ENCODE peak calls at places on chromosomes 5 and 9, in four cellular contexts. V, H, C and A are unnamed samples.

GRCh38 chr5:143086851-143087637 is 316.4 kb downstream of the NR3C1 start:
- DNase-seq in V (peak), H (peak), C (no peak), A (no peak)

GRCh38 chr5:174409070-174409469 is 315.3 kb upstream of the MSX2 start:
- DNase-seq in V (no peak), H (no peak), C (no peak), A (no peak)

GRCh38 chr9:134987376-134987775 is 69.7 kb upstream of the FCN1 start:
- DNase-seq in V (no peak), H (no peak), C (no peak), A (no peak)

GRCh38 chr5:41145306-41145705 is 68.0 kb downstream of the C6 start:
- DNase-seq in V (no peak), H (no peak), C (no peak), A (no peak)

GRCh38 chr9:127214421-127215265 is 49.9 kb upstream of the GARNL3 start:
- DNase-seq in V (peak), H (peak), C (no peak), A (peak)

GRCh38 chr9:95174038-95174437 is 143.5 kb downstream of the FANCC start:
- DNase-seq in V (no peak), H (no peak), C (no peak), A (no peak)

GRCh38 chr9:136121801-136122200 is 3.1 kb upstream of the TMEM250 start:
- DNase-seq in V (no peak), H (no peak), C (no peak), A (no peak)

GRCh38 chr5:127957183-127957582 is 126.4 kb upstream of the SLC12A2 start:
- DNase-seq in V (peak), H (peak), C (no peak), A (peak)

GRCh38 chr5:7321724-7322123 is 74.2 kb upstream of the ADCY2 start:
- DNase-seq in V (no peak), H (no peak), C (no peak), A (no peak)

GRCh38 chr5:2574155-2574554 is 177.3 kb downstream of the IRX2 start:
- DNase-seq in V (no peak), H (no peak), C (no peak), A (no peak)

GRCh38 chr9:68560131-68560844 is 19.6 kb upstream of the TMEM252 start:
- DNase-seq in V (peak), H (peak), C (no peak), A (peak)

GRCh38 chr9:136328622-136329041 is 1.3 kb downstream of the GPSM1 start:
- DNase-seq in V (no peak), H (no peak), C (no peak), A (peak)

GRCh38 chr9:75163764-75164163 is 75.5 kb downstream of the OSTF1 start:
- DNase-seq in V (no peak), H (no peak), C (no peak), A (no peak)

GRCh38 chr5:10695055-10695649 is 65.9 kb downstream of the DAP start:
- DNase-seq in V (peak), H (peak), C (no peak), A (peak)

GRCh38 chr9:92042260-92042659 is 73.0 kb downstream of the SPTLC1 start:
- DNase-seq in V (no peak), H (no peak), C (no peak), A (no peak)

GRCh38 chr9:122264360-122265264 is at the start of the genes MRRF and RBM18:
- DNase-seq in V (peak), H (peak), C (peak), A (peak)

GRCh38 chr9:109408759-109409462 is 88.1 kb upstream of the EPB41L4B start:
- DNase-seq in V (no peak), H (no peak), C (no peak), A (no peak)

GRCh38 chr5:71932649-71933338 is 174.5 kb upstream of the MAP1B start:
- DNase-seq in V (peak), H (peak), C (no peak), A (no peak)

GRCh38 chr5:125311743-125312142 is 565.3 kb upstream of the ZNF608 start:
- DNase-seq in V (peak), H (no peak), C (no peak), A (no peak)

GRCh38 chr9:104091708-104092107 is 2.4 kb upstream of the SMC2 start:
- DNase-seq in V (no peak), H (peak), C (no peak), A (no peak)

GRCh38 chr9:76553680-76554079 is 94.7 kb downstream of the GCNT1 start:
- DNase-seq in V (no peak), H (no peak), C (no peak), A (no peak)

GRCh38 chr5:171709930-171710329 is 75.7 kb upstream of the SMIM23 start:
- DNase-seq in V (no peak), H (no peak), C (no peak), A (no peak)

GRCh38 chr5:143212261-143212660 is 191.2 kb downstream of the NR3C1 start:
- DNase-seq in V (no peak), H (no peak), C (no peak), A (no peak)

GRCh38 chr5:4068171-4068570 is 472.5 kb downstream of the IRX1 start:
- DNase-seq in V (no peak), H (no peak), C (no peak), A (no peak)

GRCh38 chr5:77030097-77031071 is at the start of gene AGGF1:
- DNase-seq in V (peak), H (peak), C (peak), A (peak)

GRCh38 chr5:77032635-77033034 is 2.4 kb downstream of the AGGF1 start:
- DNase-seq in V (no peak), H (no peak), C (no peak), A (no peak)

GRCh38 chr5:77033338-77033737 is 3.1 kb downstream of the AGGF1 start:
- DNase-seq in V (no peak), H (no peak), C (no peak), A (no peak)

DNA sequence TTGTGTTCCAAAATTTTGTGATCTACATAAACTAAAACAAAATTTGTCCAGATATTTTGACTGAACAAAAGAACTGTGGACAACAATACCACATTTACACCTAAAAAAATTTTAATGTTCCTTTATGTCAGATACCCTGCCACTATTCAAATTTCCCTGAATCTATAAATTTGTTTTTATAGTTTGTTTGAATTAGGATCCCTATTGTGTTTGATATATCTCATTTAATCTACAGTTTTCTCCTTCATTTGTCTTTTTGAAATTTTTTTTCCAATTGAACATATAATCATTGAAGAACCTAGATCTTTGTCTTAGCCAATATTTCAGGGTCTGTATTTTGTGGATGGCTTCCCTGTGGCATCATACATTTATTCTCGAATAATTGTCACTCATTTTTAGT is 5.7 kb downstream of the AGGF1 start:
- DNase-seq in V (no peak), H (no peak), C (no peak), A (no peak)
- H3K27ac ChIP-seq in V (no peak), H (no peak), C (no peak), A (no peak)

GRCh38 chr5:55530669-55531068 is 4.1 kb downstream of the PLPP1 start:
- DNase-seq in V (no peak), H (no peak), C (no peak), A (no peak)

GRCh38 chr5:55535199-55535905 is 588 bp upstream of the PLPP1 start:
- DNase-seq in V (no peak), H (no peak), C (no peak), A (no peak)

GRCh38 chr5:55538621-55539020 is 3.9 kb upstream of the PLPP1 start:
- DNase-seq in V (no peak), H (no peak), C (peak), A (no peak)

GRCh38 chr5:55534436-55535198 is at the start of gene PLPP1:
- DNase-seq in V (peak), H (peak), C (peak), A (peak)

GRCh38 chr5:55533806-55534435 is 843 bp downstream of the PLPP1 start:
- DNase-seq in V (peak), H (peak), C (peak), A (peak)
- TF ChIP-seq PBX3 in V (no peak), H (no peak), C (no peak), A (no peak)

GRCh38 chr5:78589928-78590327 is 58.6 kb downstream of the LHFPL2 start:
- DNase-seq in V (no peak), H (no peak), C (no peak), A (no peak)
- H3K27ac ChIP-seq in V (peak), H (no peak), C (no peak), A (no peak)

GRCh38 chr9:130518943-130519772 is 60.2 kb upstream of the FUBP3 start:
- DNase-seq in V (no peak), H (no peak), C (no peak), A (peak)
- TF ChIP-seq PBX3 in V (no peak), H (no peak), C (no peak), A (no peak)

DNA sequence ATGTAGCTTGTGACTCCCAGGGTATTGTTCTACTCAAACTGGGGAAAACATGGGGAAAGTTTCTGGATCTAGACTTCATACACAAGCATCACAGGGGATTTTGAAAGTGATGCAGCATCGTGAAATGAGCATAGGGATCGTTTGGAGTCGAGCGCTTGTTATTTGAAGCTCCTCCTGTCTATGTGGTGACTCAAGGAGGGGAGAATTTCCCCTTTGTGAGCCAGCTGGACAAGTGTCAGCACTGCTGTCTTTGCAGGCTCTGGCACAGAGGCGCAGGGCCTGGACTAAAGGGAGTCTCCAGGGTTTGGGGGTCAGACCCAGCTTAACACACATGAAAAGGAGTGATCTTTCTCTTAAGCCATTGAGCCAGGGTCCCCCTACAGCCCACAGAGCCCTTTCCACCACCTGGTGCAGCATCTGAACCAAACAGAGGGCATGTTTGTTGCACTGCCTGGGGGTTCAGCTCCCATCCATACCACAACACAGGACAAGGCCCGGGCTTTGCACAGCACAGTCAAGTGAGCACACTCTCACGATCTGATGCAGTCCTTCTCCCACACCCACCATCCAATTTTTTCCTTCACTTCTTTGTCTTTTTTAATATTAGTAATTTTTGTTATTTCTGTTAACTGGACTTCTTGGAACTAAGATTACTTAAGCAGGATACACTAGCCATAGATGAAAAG is 50.9 kb downstream of the IRF1 start:
- DNase-seq in V (no peak), H (no peak), C (no peak), A (no peak)
- H3K27ac ChIP-seq in V (no peak), H (no peak), C (peak), A (peak)

GRCh38 chr5:73233461-73234151 is 60.6 kb downstream of the TMEM174 start:
- DNase-seq in V (no peak), H (no peak), C (no peak), A (peak)
- TF ChIP-seq PBX3 in V (no peak), H (no peak), C (no peak), A (no peak)

DNA sequence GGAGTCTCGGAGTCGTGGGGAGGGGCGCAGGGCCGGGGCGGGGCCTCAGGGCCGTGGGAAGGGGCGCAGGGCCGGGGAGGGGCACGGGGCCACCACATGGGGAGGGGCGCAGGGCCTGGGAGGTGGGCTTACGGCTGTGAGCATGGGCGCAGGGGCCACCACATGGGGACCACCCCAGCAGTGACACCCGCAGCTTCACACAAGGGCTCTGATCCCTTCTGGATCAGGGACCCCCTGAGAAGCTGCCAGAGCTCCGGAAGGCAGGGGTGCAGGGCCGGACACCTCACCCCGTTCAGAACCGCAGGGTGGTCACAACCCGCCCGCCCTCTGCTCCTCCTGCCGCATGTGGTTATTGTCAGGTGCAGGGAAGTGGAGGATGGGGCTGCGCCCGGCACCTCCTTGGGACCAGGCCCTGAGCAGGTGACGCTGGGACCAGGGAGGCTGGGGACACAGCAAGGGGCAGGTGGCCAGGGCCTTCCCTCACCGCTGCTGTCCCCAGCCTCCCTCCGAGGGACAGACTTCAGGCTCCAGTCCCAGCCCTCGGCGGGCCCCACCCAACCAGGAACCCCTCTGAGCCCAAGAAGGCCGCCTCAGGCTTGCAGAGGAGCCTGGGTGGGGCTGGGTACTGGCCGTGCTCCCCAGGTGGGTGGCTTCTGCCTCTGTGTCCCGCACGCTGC is 53.7 kb downstream of the EXD3 start:
- DNase-seq in V (no peak), H (no peak), C (no peak), A (no peak)
- H3K27ac ChIP-seq in V (no peak), H (no peak), C (no peak), A (no peak)

GRCh38 chr9:37534901-37535300 is 41.3 kb downstream of the FBXO10 start:
- DNase-seq in V (no peak), H (no peak), C (no peak), A (no peak)
- TF ChIP-seq PBX3 in V (no peak), H (no peak), C (no peak), A (no peak)